ENCODE peak calls at places on chromosomes 13 and 19, in nine cellular contexts. L is stomach, Z is A549, Q is esophagus squamous epithelium, N is body of pancreas, I is ovary, X is transverse colon, S is spleen, D is heart left ventricle. W is an unnamed sample.

GRCh38 chr13:114078501-114079451 is 53.6 kb downstream of the RASA3 start:
- DNase-seq in L (peak), Z (no peak), Q (no peak), N (no peak), I (peak), X (peak), S (peak), D (no peak), W (no peak)

GRCh38 chr19:28633223-28634030 is 579.5 kb downstream of the UQCRFS1 start:
- DNase-seq in L (no peak), Z (no peak), Q (no peak), N (no peak), I (no peak), X (peak), S (no peak), D (no peak), W (no peak)

GRCh38 chr13:112686364-112686763 is 3.5 kb upstream of the ATP11A start:
- DNase-seq in L (no peak), Z (no peak), Q (no peak), N (no peak), I (no peak), X (no peak), S (no peak), D (no peak), W (no peak)

GRCh38 chr13:46572758-46573384 is 19.9 kb downstream of the LRCH1 start:
- DNase-seq in L (no peak), Z (no peak), Q (no peak), N (no peak), I (no peak), X (no peak), S (no peak), D (no peak), W (no peak)

GRCh38 chr13:96481482-96481881 is 391.6 kb downstream of the HS6ST3 start:
- DNase-seq in L (no peak), Z (no peak), Q (no peak), N (no peak), I (no peak), X (no peak), S (no peak), D (no peak), W (no peak)

GRCh38 chr13:19644947-19645439 is 11.5 kb downstream of the MPHOSPH8 start:
- DNase-seq in L (no peak), Z (no peak), Q (no peak), N (no peak), I (no peak), X (no peak), S (no peak), D (no peak), W (no peak)

GRCh38 chr19:47390533-47391488 is 28.5 kb downstream of the MEIS3 start:
- DNase-seq in L (no peak), Z (no peak), Q (no peak), N (no peak), I (no peak), X (no peak), S (no peak), D (no peak), W (no peak)

GRCh38 chr13:110758195-110758594 is 44.7 kb downstream of the ING1 start:
- DNase-seq in L (no peak), Z (no peak), Q (no peak), N (no peak), I (no peak), X (no peak), S (no peak), D (no peak), W (no peak)

GRCh38 chr13:93279982-93280381 is 53.4 kb downstream of the GPC6 start:
- DNase-seq in L (no peak), Z (no peak), Q (no peak), N (peak), I (no peak), X (no peak), S (no peak), D (no peak), W (no peak)

GRCh38 chr13:69857188-69857821 is 250.3 kb upstream of the ATXN8OS start:
- DNase-seq in L (no peak), Z (peak), Q (no peak), N (no peak), I (no peak), X (no peak), S (no peak), D (no peak), W (no peak)

GRCh38 chr13:87953381-87953780 is 282.2 kb downstream of the SLITRK5 start:
- DNase-seq in L (no peak), Z (no peak), Q (no peak), N (no peak), I (no peak), X (no peak), S (no peak), D (no peak), W (no peak)

GRCh38 chr13:51861728-51862300 is at the start of gene CCDC70:
- DNase-seq in L (no peak), Z (no peak), Q (no peak), N (no peak), I (no peak), X (no peak), S (no peak), D (no peak), W (no peak)

GRCh38 chr19:1512671-1513491 is at the start of gene ADAMTSL5:
- DNase-seq in L (peak), Z (peak), Q (no peak), N (no peak), I (peak), X (peak), S (no peak), D (peak), W (peak)

GRCh38 chr13:90868321-90868920 is 479.1 kb upstream of the MIR17HG start:
- DNase-seq in L (no peak), Z (no peak), Q (no peak), N (peak), I (no peak), X (no peak), S (no peak), D (no peak), W (no peak)

GRCh38 chr19:40358773-40359172 is 10.3 kb downstream of the PLD3 start:
- DNase-seq in L (no peak), Z (no peak), Q (no peak), N (no peak), I (no peak), X (peak), S (no peak), D (no peak), W (peak)

GRCh38 chr13:66312312-66313087 is 917.6 kb downstream of the PCDH9 start:
- DNase-seq in L (peak), Z (peak), Q (no peak), N (peak), I (peak), X (peak), S (no peak), D (no peak), W (no peak)

GRCh38 chr13:106534844-106535551 is 464 bp downstream of the EFNB2 start:
- DNase-seq in L (peak), Z (peak), Q (no peak), N (peak), I (peak), X (no peak), S (peak), D (no peak), W (peak)

GRCh38 chr13:113397606-113398425 is 33.9 kb upstream of the GRTP1 start:
- DNase-seq in L (no peak), Z (no peak), Q (no peak), N (no peak), I (peak), X (no peak), S (no peak), D (no peak), W (no peak)

GRCh38 chr13:20391597-20392452 is 133.8 kb downstream of the CRYL1 start:
- DNase-seq in L (no peak), Z (peak), Q (no peak), N (no peak), I (no peak), X (no peak), S (no peak), D (no peak), W (no peak)

GRCh38 chr19:7701654-7702457 is at the start of gene FCER2:
- DNase-seq in L (no peak), Z (no peak), Q (no peak), N (no peak), I (no peak), X (peak), S (peak), D (no peak), W (peak)

GRCh38 chr19:13024126-13024957 is 29.1 kb downstream of the NFIX start:
- DNase-seq in L (no peak), Z (no peak), Q (no peak), N (no peak), I (no peak), X (no peak), S (no peak), D (no peak), W (no peak)

GRCh38 chr13:39605677-39606320 is 2.8 kb upstream of the LHFPL6 start:
- DNase-seq in L (no peak), Z (no peak), Q (no peak), N (no peak), I (no peak), X (no peak), S (no peak), D (no peak), W (no peak)

GRCh38 chr13:25141042-25141441 is 31.0 kb downstream of the AMER2 start:
- DNase-seq in L (no peak), Z (no peak), Q (no peak), N (no peak), I (no peak), X (no peak), S (no peak), D (no peak), W (no peak)

GRCh38 chr19:40524133-40524549 is 52.5 kb upstream of the SHKBP1 start:
- DNase-seq in L (no peak), Z (no peak), Q (no peak), N (no peak), I (no peak), X (no peak), S (no peak), D (no peak), W (no peak)

GRCh38 chr13:108215428-108215827 is at the start of gene LIG4:
- DNase-seq in L (peak), Z (peak), Q (peak), N (peak), I (peak), X (peak), S (peak), D (peak), W (peak)
- TF ChIP-seq POLR2A in L (no peak), Z (peak), Q (no peak), N (no peak), I (no peak), X (no peak), S (no peak), D (no peak), W (peak)

GRCh38 chr19:45467456-45468158 is at the start of gene FOSB:
- DNase-seq in L (peak), Z (peak), Q (peak), N (peak), I (peak), X (peak), S (peak), D (peak), W (peak)
- TF ChIP-seq POLR2A in L (no peak), Z (peak), Q (peak), N (peak), I (peak), X (peak), S (no peak), D (peak), W (peak)

GRCh38 chr19:37332839-37333238 is 38.1 kb upstream of the ZNF527 start:
- DNase-seq in L (no peak), Z (no peak), Q (no peak), N (no peak), I (no peak), X (no peak), S (no peak), D (no peak), W (no peak)

GRCh38 chr19:37329686-37330085 is 41.2 kb upstream of the ZNF527 start:
- DNase-seq in L (no peak), Z (no peak), Q (no peak), N (no peak), I (no peak), X (no peak), S (no peak), D (no peak), W (no peak)

GRCh38 chr19:37333457-37333856 is 37.4 kb upstream of the ZNF527 start:
- DNase-seq in L (no peak), Z (no peak), Q (no peak), N (no peak), I (no peak), X (no peak), S (no peak), D (no peak), W (no peak)

DNA sequence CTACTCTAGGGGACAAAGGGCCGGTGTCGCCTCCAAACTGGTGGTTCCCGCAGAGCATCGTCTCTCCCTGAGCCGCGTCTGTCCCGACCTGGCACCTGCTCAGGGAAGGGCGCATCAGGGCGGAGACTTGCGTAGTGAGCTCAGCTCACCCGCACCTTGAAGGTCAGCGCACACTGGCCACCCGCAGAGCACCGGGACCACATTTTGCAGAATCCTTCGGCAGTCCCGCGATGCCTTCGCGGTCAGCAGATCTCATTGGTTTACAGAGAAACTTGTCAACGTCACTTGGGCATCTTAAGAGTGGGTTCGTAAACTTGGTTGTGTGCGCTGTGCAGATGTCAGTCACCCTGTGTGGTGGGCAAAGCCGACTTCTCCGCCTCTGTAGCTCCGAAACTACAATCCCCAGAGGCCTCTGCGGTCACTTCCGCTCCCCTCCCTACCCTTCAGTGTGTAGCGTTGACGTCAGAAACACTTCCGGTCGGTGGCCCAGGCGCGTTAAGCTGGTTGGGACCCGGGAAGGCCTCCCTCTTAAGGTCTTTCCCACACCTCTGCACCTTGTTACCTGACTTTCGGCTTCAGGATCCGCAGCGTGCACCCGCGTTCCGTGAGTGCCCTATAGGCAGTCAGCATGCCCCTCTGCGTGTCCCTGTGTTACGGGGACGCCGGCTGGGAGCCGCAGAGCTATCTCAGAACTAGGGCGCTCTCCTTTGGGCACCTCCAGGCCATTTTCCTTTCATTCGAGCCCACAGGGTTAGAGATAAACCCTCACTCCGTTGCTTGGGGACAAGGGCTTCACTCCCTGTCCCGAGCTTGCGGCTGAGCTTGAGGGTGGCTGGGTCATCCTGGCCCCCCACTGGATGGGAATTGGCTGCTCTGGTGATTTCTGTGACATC is 36.5 kb upstream of the ZNF527 start:
- DNase-seq in L (peak), Z (no peak), Q (peak), N (peak), I (peak), X (peak), S (peak), D (peak), W (peak)
- TF ChIP-seq POLR2A in L (no peak), Z (no peak), Q (no peak), N (no peak), I (peak), X (peak), S (no peak), D (peak), W (peak)

DNA sequence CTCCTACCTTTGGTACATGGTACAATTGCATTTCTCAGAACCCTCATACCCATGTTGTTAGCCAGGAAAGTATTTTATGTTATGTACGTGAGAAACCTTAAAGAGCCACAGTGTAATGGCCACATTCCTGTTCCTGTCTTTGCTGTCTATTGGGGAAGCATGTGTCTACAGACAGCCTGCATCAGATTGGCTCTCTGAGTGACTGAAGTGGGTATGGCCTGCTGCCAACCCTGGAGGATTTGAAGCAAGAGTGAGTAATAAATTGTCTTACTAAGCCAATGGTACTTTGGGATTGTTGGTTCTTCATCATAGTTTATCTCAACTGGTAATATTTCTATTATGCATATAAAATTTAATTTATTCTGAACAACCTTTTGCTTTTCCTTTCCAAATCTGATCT is 574.1 kb downstream of the LMO7 start:
- DNase-seq in L (no peak), Z (no peak), Q (no peak), N (no peak), I (no peak), X (no peak), S (no peak), D (peak), W (no peak)
- TF ChIP-seq POLR2A in L (no peak), Z (no peak), Q (no peak), N (no peak), I (no peak), X (no peak), S (no peak), D (no peak), W (no peak)

DNA sequence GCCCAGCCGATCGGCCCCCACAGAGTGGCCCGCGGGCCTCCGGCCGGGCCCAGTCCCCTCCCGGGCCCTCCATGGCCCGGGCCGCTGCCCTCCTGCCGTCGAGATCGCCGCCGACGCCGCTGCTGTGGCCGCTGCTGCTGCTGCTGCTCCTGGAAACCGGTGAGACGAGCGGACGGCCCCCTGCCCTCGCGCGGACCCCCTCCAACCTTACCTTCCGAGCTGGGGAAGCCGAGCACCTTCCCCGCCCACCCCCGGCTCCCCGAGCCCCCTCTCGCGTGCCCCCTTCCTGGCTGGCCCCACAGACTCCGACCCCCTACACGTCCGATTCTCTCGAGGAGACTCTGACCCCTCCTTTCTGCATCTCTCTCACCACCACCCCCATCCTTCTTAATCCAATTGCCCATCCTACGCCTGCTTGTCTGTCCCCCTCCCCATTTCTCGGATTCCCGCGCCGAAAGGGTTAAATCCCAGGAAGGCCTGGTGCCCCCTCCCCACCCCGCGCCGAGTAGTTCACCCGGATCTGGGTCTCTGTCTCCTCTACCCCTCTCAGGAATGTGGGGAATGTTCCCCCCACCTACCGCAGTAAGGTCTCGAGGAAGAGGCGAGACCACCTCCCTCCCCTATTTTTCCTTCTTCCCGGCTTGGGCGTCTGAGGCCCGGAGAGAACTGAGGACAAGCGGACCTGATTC is 502 bp downstream of the NECTIN2 start:
- DNase-seq in L (no peak), Z (no peak), Q (no peak), N (peak), I (peak), X (peak), S (peak), D (peak), W (no peak)
- TF ChIP-seq POLR2A in L (no peak), Z (no peak), Q (no peak), N (no peak), I (no peak), X (no peak), S (no peak), D (no peak), W (no peak)

DNA sequence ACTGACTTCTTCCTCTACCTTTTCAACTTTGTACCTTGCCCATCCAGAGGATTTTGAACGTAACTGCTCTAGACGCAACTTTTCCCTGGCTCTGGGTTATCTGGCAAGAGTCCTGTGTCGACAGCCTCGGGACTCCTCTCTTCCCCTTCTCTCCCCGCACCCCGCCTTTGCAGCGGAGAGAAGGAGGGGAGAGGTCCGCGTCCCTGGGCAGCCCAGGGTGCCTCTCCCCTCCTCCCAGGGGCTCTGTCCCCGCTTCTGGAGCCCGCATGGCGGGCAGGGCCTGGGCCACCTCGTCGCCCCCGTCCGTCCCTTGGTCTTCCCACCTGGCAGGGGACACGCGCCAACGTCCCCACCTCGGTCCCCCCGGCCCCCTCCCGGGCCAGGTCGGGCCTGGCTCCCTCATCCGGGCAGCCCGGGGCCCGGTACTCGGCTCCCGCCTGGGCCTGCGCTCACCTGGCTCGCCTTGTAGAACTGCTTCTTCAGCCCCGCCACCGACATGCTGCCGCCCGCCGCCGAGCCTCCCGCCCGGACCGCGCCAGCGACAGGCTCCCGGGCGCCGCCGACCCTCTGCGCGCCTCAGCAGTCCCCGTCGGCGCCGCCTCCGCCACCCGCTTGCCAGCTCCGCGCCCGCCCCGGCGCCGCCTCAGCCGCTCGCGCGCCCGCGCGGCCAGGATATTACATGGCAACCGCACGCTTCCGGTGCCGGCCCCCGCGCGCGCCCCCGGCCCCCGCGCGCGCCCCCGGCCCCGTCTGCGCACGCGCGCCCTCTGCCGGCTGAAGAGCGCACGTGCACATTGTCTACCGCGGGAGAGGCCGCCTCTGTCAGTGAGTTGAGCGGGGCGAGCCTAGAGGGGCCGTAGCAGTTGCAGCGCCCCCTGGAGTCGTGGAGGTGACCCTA is at the start of gene SH3GL1:
- DNase-seq in L (peak), Z (peak), Q (peak), N (peak), I (peak), X (peak), S (peak), D (peak), W (peak)
- TF ChIP-seq POLR2A in L (no peak), Z (peak), Q (peak), N (peak), I (peak), X (peak), S (peak), D (peak), W (peak)

W was measured in GM12892.